ENCODE peak calls at places on chromosomes 12 and 14, in eight cellular contexts. N is GM23338, Z is IMR-90, I is colonic mucosa, G is HL-60, W is BE2C, M is fibroblast of mammary gland, Y is fibroblast of the aortic adventitia. O is an unnamed sample.

GRCh38 chr12:89230376-89231101 is 121.8 kb downstream of the DUSP6 start:
- DNase-seq in N (no peak), Y (peak), M (peak), G (no peak), Z (no peak), I (no peak), W (no peak), O (no peak)

GRCh38 chr12:46657416-46658411 is 168.1 kb downstream of the SLC38A4 start:
- DNase-seq in N (no peak), Y (peak), Z (peak), M (peak), W (no peak), G (no peak), I (no peak), O (no peak)

GRCh38 chr14:30906752-30907658 is 32.6 kb downstream of the COCH start:
- DNase-seq in G (peak), Y (peak), W (no peak), M (peak), I (no peak), Z (peak), N (no peak), O (no peak)

GRCh38 chr14:91714805-91715204 is 17.1 kb downstream of the CATSPERB start:
- DNase-seq in G (no peak), Z (no peak), Y (no peak), I (no peak), M (no peak), W (no peak), N (peak), O (no peak)

GRCh38 chr14:64970041-64970440 is 2.1 kb downstream of the RAB15 start:
- DNase-seq in Z (no peak), N (no peak), I (peak), W (no peak), Y (no peak), G (no peak), M (no peak), O (no peak)

GRCh38 chr12:30694971-30695326 is 720 bp downstream of the IPO8 start:
- DNase-seq in Y (peak), G (no peak), Z (peak), I (peak), M (peak), W (peak), N (peak), O (no peak)

GRCh38 chr14:71320734-71321555 is 413.7 kb downstream of the PCNX1 start:
- DNase-seq in Z (peak), N (peak), W (peak), I (peak), Y (peak), G (no peak), M (peak), O (peak)

GRCh38 chr12:1702708-1703107 is 11.8 kb downstream of the ADIPOR2 start:
- DNase-seq in I (no peak), Y (no peak), M (peak), W (no peak), N (no peak), G (no peak), Z (peak), O (no peak)

GRCh38 chr12:9587903-9588600 is 19.7 kb downstream of the KLRB1 start:
- DNase-seq in N (no peak), G (no peak), W (no peak), I (no peak), M (no peak), Y (no peak), Z (no peak), O (no peak)

GRCh38 chr14:67515386-67516079 is 17.6 kb upstream of the PLEKHH1 start:
- DNase-seq in Z (no peak), Y (no peak), W (peak), G (no peak), N (peak), I (peak), M (no peak), O (no peak)

GRCh38 chr14:77615231-77616132 is 955 bp downstream of the SPTLC2 start:
- DNase-seq in I (peak), Y (no peak), Z (peak), N (peak), G (no peak), W (peak), M (peak), O (no peak)

GRCh38 chr14:94767321-94767878 is 2.5 kb downstream of the GSC start:
- DNase-seq in Y (no peak), N (peak), Z (no peak), I (no peak), W (no peak), M (no peak), G (no peak), O (no peak)

GRCh38 chr14:65600742-65601141 is 188.2 kb downstream of the FUT8 start:
- DNase-seq in N (no peak), Y (peak), W (no peak), Z (no peak), I (no peak), M (no peak), G (no peak), O (no peak)

GRCh38 chr12:54129028-54129903 is 59.5 kb downstream of the SMUG1 start:
- DNase-seq in M (no peak), I (no peak), Y (no peak), G (no peak), N (no peak), W (no peak), Z (no peak), O (no peak)

GRCh38 chr14:20998139-20998538 is 954 bp upstream of the SLC39A2 start:
- DNase-seq in Z (no peak), I (peak), M (no peak), G (no peak), Y (no peak), W (no peak), N (peak), O (no peak)

GRCh38 chr14:36068777-36069534 is 107.6 kb downstream of the PTCSC3 start:
- DNase-seq in W (no peak), M (peak), G (no peak), Y (peak), N (no peak), I (no peak), Z (peak), O (no peak)

GRCh38 chr12:77229640-77230442 is 164.5 kb upstream of the E2F7 start:
- DNase-seq in I (no peak), N (peak), Z (no peak), G (no peak), M (no peak), Y (peak), W (no peak), O (no peak)

GRCh38 chr12:131090254-131091210 is 136.8 kb downstream of the ADGRD1 start:
- DNase-seq in Z (no peak), W (peak), G (no peak), Y (no peak), N (no peak), I (no peak), M (no peak), O (peak)

GRCh38 chr14:42224053-42224888 is 617.6 kb downstream of the LRFN5 start:
- DNase-seq in N (peak), Z (peak), W (peak), M (peak), Y (peak), I (peak), G (no peak), O (no peak)

GRCh38 chr14:96204151-96205058 is at the start of gene BDKRB2:
- DNase-seq in M (peak), N (peak), G (peak), Y (peak), W (peak), I (peak), Z (peak), O (no peak)

GRCh38 chr12:109944975-109945374 is 44.9 kb downstream of the TCHP start:
- DNase-seq in Y (peak), W (no peak), N (peak), M (peak), Z (peak), G (no peak), I (no peak), O (no peak)

GRCh38 chr12:5371636-5372035 is 60.3 kb upstream of the NTF3 start:
- DNase-seq in M (no peak), Z (no peak), W (no peak), N (no peak), I (no peak), G (no peak), Y (no peak), O (no peak)

GRCh38 chr12:122943196-122943595 is 23.1 kb downstream of the ABCB9 start:
- DNase-seq in W (no peak), Y (no peak), I (no peak), G (no peak), M (peak), N (no peak), Z (peak), O (no peak)

GRCh38 chr12:53252349-53252916 is 15.7 kb upstream of the ESPL1 start:
- DNase-seq in N (no peak), Z (no peak), Y (peak), M (peak), I (peak), W (no peak), G (no peak), O (no peak)

GRCh38 chr14:86513056-86513455 is 983.1 kb downstream of the FLRT2 start:
- DNase-seq in I (no peak), N (no peak), M (no peak), Z (no peak), W (no peak), Y (no peak), G (no peak), O (no peak)

GRCh38 chr12:49843871-49844437 is 1.0 kb upstream of the BCDIN3D start:
- DNase-seq in N (no peak), Y (peak), W (no peak), Z (no peak), I (no peak), M (no peak), G (no peak), O (no peak)

GRCh38 chr12:118377005-118377890 is 893 bp downstream of the SUDS3 start:
- DNase-seq in M (no peak), W (no peak), Y (no peak), Z (no peak), N (peak), I (no peak), G (no peak), O (no peak)

GRCh38 chr12:112115259-112116045 is 6.9 kb upstream of the NAA25 start:
- DNase-seq in G (no peak), Z (no peak), Y (no peak), N (no peak), W (no peak), M (no peak), I (no peak), O (no peak)

GRCh38 chr12:112112423-112113132 is 4.0 kb upstream of the NAA25 start:
- DNase-seq in G (no peak), M (no peak), I (no peak), Y (no peak), Z (no peak), N (peak), W (no peak), O (no peak)

GRCh38 chr12:112107728-112108447 is 695 bp downstream of the NAA25 start:
- DNase-seq in Y (no peak), W (peak), Z (no peak), N (peak), I (peak), M (no peak), G (no peak), O (no peak)

GRCh38 chr12:112116232-112117060 is 7.9 kb upstream of the NAA25 start:
- DNase-seq in Z (peak), G (peak), N (peak), M (no peak), Y (peak), I (peak), W (peak), O (peak)

DNA sequence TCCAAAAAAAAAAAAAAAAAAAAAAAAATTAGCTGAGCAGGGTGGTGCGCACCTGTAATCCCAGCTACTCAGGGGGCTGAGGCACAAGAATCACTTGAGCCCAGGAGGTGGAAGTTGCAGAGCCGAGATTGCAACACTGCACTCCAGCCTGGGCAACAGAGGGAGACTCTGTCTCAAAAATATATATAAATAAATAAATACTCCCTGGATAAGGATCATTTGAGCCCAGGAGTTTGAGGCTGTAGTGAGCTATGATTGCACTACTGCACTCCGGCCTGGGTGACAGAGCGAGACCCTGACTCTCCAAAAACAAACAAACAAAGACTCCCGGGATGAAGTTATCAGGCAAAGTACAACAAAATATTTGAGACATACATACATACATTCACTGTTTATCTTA is 3.3 kb upstream of the NAA25 start:
- DNase-seq in Y (no peak), Z (no peak), M (no peak), W (no peak), N (no peak), G (no peak), I (no peak), O (no peak)
- TF ChIP-seq CTCF in Y (no peak), Z (no peak), M (no peak), W (no peak), N (no peak), G (no peak), I (no peak), O (no peak)

GRCh38 chr12:101174576-101174975 is 35.5 kb downstream of the SLC5A8 start:
- DNase-seq in M (no peak), I (peak), Z (no peak), W (no peak), G (no peak), Y (no peak), N (no peak), O (no peak)

GRCh38 chr12:101166866-101167265 is 43.2 kb downstream of the SLC5A8 start:
- DNase-seq in W (no peak), I (no peak), M (no peak), N (no peak), Y (no peak), Z (no peak), G (no peak), O (no peak)

GRCh38 chr12:101168000-101168399 is 42.0 kb downstream of the SLC5A8 start:
- DNase-seq in Z (no peak), M (no peak), W (no peak), Y (no peak), G (no peak), N (no peak), I (no peak), O (no peak)

GRCh38 chr12:101173197-101173749 is 36.8 kb downstream of the SLC5A8 start:
- DNase-seq in W (no peak), N (no peak), M (peak), I (no peak), Z (no peak), Y (no peak), G (no peak), O (no peak)

DNA sequence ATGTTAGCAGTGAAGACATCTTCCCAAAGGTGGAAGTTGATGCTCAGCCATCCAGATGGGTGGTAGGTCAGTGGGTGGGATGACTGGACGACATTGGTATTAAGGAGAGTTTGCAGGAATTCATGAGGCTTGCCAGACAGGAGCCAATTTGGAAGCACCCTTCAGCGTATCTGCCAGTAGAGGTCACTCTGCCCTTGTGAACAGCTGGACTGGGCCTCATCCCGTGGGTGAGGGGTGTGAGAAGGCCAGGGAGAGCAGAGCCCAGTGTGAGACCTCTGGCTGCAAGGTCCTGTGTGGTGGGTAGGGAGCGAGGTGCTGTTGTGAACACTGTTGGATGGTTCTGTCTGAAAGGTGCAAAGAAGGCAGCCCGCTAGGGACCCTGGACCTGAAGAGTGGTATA is 37.7 kb downstream of the SLC5A8 start:
- DNase-seq in I (peak), N (peak), M (peak), Y (peak), W (no peak), Z (peak), G (peak), O (no peak)
- TF ChIP-seq CTCF in I (peak), N (peak), M (peak), Y (no peak), W (peak), Z (no peak), G (no peak), O (no peak)

GRCh38 chr14:23528555-23528954 is 23.0 kb downstream of the ZFHX2 start:
- DNase-seq in Z (no peak), Y (no peak), W (no peak), M (no peak), N (peak), G (no peak), I (no peak), O (no peak)
- TF ChIP-seq CTCF in Z (peak), Y (peak), W (peak), M (no peak), N (peak), G (no peak), I (no peak), O (no peak)

DNA sequence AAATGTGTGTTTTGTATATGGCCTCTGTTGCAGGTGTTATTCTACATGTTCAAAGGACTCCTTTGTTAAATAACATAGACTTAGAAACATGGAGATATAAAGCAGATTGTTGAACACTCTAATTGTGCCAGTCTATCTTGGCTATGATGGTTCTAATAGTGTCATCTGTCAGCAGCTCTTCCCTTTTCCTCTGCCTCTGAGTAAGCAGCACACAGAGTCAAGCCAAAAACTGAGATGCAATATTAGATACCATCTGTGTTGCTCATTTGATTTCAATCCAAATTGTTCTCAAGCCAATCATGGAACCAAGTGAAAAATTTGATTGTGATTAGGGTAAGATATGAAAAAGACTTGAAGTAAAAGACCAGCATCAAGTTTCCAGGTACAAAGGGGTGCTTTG is 871.1 kb upstream of the MGAT4C start:
- DNase-seq in M (peak), N (no peak), W (no peak), Z (peak), I (no peak), G (no peak), Y (peak), O (no peak)
- TF ChIP-seq CTCF in M (no peak), N (no peak), W (no peak), Z (no peak), I (no peak), G (no peak), Y (no peak), O (no peak)

GRCh38 chr14:39034481-39035296 is 68.3 kb downstream of the SEC23A start:
- DNase-seq in I (no peak), N (peak), G (no peak), W (peak), Z (no peak), M (no peak), Y (no peak), O (no peak)
- TF ChIP-seq CTCF in I (no peak), N (peak), G (no peak), W (peak), Z (peak), M (peak), Y (peak), O (no peak)

GRCh38 chr12:107774349-107775029 is at the start of gene ASCL4:
- DNase-seq in Z (no peak), W (no peak), I (no peak), Y (no peak), M (no peak), G (no peak), N (peak), O (no peak)

GRCh38 chr12:107778383-107779015 is 4.0 kb downstream of the ASCL4 start:
- DNase-seq in G (no peak), Y (no peak), N (no peak), M (no peak), W (no peak), Z (no peak), I (peak), O (no peak)

GRCh38 chr12:107776171-107776570 is 1.7 kb downstream of the ASCL4 start:
- DNase-seq in I (no peak), Z (no peak), M (no peak), G (no peak), Y (no peak), W (no peak), N (no peak), O (no peak)

GRCh38 chr12:107779077-107779840 is 4.8 kb downstream of the ASCL4 start:
- DNase-seq in Y (no peak), Z (no peak), M (no peak), I (no peak), W (no peak), G (peak), N (no peak), O (no peak)

DNA sequence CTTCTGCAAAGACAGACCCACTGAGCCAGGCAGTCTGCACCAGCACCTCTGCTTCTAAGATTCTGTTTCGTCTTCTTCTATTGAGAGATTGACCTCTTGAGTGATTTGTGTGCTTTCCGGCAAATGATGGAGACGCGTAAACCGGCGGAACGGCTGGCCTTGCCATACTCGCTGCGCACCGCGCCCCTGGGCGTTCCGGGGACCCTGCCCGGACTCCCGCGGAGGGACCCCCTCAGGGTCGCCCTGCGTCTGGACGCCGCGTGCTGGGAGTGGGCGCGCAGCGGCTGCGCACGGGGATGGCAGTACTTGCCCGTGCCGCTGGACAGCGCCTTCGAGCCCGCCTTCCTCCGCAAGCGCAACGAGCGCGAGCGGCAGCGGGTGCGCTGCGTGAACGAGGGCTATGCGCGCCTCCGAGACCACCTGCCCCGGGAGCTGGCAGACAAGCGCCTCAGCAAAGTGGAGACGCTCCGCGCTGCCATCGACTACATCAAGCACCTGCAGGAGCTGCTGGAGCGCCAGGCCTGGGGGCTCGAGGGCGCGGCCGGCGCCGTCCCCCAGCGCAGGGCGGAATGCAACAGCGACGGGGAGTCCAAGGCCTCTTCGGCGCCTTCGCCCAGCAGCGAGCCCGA is 703 bp downstream of the ASCL4 start:
- DNase-seq in I (no peak), N (peak), Z (no peak), M (no peak), G (no peak), Y (no peak), W (peak), O (no peak)
- TF ChIP-seq CTCF in I (no peak), N (no peak), Z (no peak), M (no peak), G (no peak), Y (no peak), W (no peak), O (peak)

DNA sequence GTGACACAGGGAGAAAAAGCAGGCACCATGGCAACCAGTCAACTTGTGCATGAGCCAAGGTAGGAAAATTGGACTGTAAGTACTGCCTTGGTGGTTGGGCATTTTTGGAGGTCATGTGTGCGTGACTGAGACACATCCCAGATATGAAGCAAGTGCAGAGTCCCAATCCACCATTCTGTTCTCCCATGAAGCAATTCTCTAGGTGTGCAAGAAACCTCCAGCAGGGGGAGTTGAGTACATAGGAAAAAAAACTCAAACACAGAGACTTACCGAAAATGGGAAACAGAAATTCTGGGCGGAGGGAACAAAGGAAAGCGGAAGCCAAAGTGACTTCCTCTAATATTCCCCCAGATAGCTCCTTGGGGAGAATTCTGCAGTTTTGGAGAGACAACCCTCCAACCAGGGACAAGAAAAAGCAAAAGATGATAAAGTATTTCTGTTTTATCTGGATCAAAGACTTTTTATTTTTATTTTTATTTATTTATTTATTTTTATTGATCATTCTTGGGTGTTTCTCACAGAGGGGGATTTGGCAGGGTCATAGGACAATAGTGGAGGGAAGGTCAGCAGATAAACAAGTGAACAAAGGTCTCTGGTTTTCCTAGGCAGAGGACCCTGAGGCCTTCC is 76.9 kb downstream of the APOBEC1 start:
- DNase-seq in M (peak), I (peak), Y (peak), Z (peak), G (peak), N (peak), W (peak), O (peak)
- TF ChIP-seq CTCF in M (peak), I (peak), Y (peak), Z (peak), G (peak), N (peak), W (peak), O (peak)

O was measured in CD14-positive monocyte.